ENCODE peak calls at places on chromosomes 12 and 14, in nine cellular contexts. One of them, this sample, is unnamed.

GRCh38 chr14:101761881-101762529 is 496 bp downstream of the PPP2R5C start:
- DNase-seq in IMR-90: no peak
- DNase-seq in upper lobe of right lung: peak; percentile 82
- DNase-seq in lower lobe of right lung: peak; percentile 71
- DNase-seq in SK-N-SH: peak; percentile 80
- DNase-seq in cardiac muscle cell: peak; percentile 22
- DNase-seq in MM.1S: peak; percentile 8
- DNase-seq in spleen: peak; percentile 90
- DNase-seq in K562: peak; percentile 56
- DNase-seq in this sample: peak; percentile 18

GRCh38 chr14:71070169-71070568 is 162.9 kb downstream of the PCNX1 start:
- DNase-seq in IMR-90: peak; percentile 35
- DNase-seq in upper lobe of right lung: no peak
- DNase-seq in lower lobe of right lung: no peak
- DNase-seq in SK-N-SH: no peak
- DNase-seq in cardiac muscle cell: peak; percentile 5
- DNase-seq in MM.1S: no peak
- DNase-seq in spleen: no peak
- DNase-seq in K562: no peak
- DNase-seq in this sample: no peak

GRCh38 chr12:77062846-77063461 is 2.4 kb downstream of the E2F7 start:
- DNase-seq in IMR-90: peak; percentile 87
- DNase-seq in upper lobe of right lung: no peak
- DNase-seq in lower lobe of right lung: no peak
- DNase-seq in SK-N-SH: no peak
- DNase-seq in cardiac muscle cell: peak; percentile 84
- DNase-seq in MM.1S: peak; percentile 86
- DNase-seq in spleen: no peak
- DNase-seq in K562: no peak
- DNase-seq in this sample: no peak

GRCh38 chr12:96192926-96193573 is 1.1 kb upstream of the ELK3 start:
- DNase-seq in IMR-90: no peak
- DNase-seq in upper lobe of right lung: no peak
- DNase-seq in lower lobe of right lung: no peak
- DNase-seq in SK-N-SH: no peak
- DNase-seq in cardiac muscle cell: no peak
- DNase-seq in MM.1S: no peak
- DNase-seq in spleen: no peak
- DNase-seq in K562: no peak
- DNase-seq in this sample: no peak

GRCh38 chr12:45725631-45726593 is 3.6 kb upstream of the ARID2 start:
- DNase-seq in IMR-90: peak; percentile 51
- DNase-seq in upper lobe of right lung: no peak
- DNase-seq in lower lobe of right lung: no peak
- DNase-seq in SK-N-SH: peak; percentile 42
- DNase-seq in cardiac muscle cell: peak; percentile 43
- DNase-seq in MM.1S: peak; percentile 62
- DNase-seq in spleen: peak; percentile 77
- DNase-seq in K562: peak; percentile 22
- DNase-seq in this sample: peak; percentile 32

GRCh38 chr14:74085047-74085637 is 386 bp downstream of the LIN52 start:
- DNase-seq in IMR-90: peak; percentile 55
- DNase-seq in upper lobe of right lung: no peak
- DNase-seq in lower lobe of right lung: no peak
- DNase-seq in SK-N-SH: peak; percentile 44
- DNase-seq in cardiac muscle cell: peak; percentile 21
- DNase-seq in MM.1S: peak; percentile 21
- DNase-seq in spleen: no peak
- DNase-seq in K562: peak; percentile 17
- DNase-seq in this sample: peak; percentile 12

GRCh38 chr12:52645120-52645761 is 6.8 kb downstream of the KRT2 start:
- DNase-seq in IMR-90: no peak
- DNase-seq in upper lobe of right lung: no peak
- DNase-seq in lower lobe of right lung: no peak
- DNase-seq in SK-N-SH: no peak
- DNase-seq in cardiac muscle cell: no peak
- DNase-seq in MM.1S: no peak
- DNase-seq in spleen: no peak
- DNase-seq in K562: peak; percentile 41
- DNase-seq in this sample: no peak

GRCh38 chr14:96792581-96792980 is 4.6 kb upstream of the VRK1 start:
- DNase-seq in IMR-90: no peak
- DNase-seq in upper lobe of right lung: no peak
- DNase-seq in lower lobe of right lung: no peak
- DNase-seq in SK-N-SH: no peak
- DNase-seq in cardiac muscle cell: no peak
- DNase-seq in MM.1S: no peak
- DNase-seq in spleen: no peak
- DNase-seq in K562: no peak
- DNase-seq in this sample: no peak

GRCh38 chr12:92898755-92899154 is 30.3 kb downstream of the EEA1 start:
- DNase-seq in IMR-90: peak; percentile 10
- DNase-seq in upper lobe of right lung: no peak
- DNase-seq in lower lobe of right lung: no peak
- DNase-seq in SK-N-SH: no peak
- DNase-seq in cardiac muscle cell: peak; percentile 12
- DNase-seq in MM.1S: peak; percentile 56
- DNase-seq in spleen: no peak
- DNase-seq in K562: no peak
- DNase-seq in this sample: no peak

GRCh38 chr14:104486222-104486743 is 93.3 kb upstream of the C14orf180 start:
- DNase-seq in IMR-90: no peak
- DNase-seq in upper lobe of right lung: no peak
- DNase-seq in lower lobe of right lung: no peak
- DNase-seq in SK-N-SH: no peak
- DNase-seq in cardiac muscle cell: no peak
- DNase-seq in MM.1S: no peak
- DNase-seq in spleen: no peak
- DNase-seq in K562: no peak
- DNase-seq in this sample: no peak

GRCh38 chr12:5022465-5023061 is 21.1 kb upstream of the KCNA5 start:
- DNase-seq in IMR-90: peak; percentile 36
- DNase-seq in upper lobe of right lung: no peak
- DNase-seq in lower lobe of right lung: no peak
- DNase-seq in SK-N-SH: peak; percentile 70
- DNase-seq in cardiac muscle cell: peak; percentile 55
- DNase-seq in MM.1S: peak; percentile 61
- DNase-seq in spleen: peak; percentile 82
- DNase-seq in K562: peak; percentile 67
- DNase-seq in this sample: peak; percentile 36

GRCh38 chr14:61474671-61475070 is 153.3 kb downstream of the PRKCH start:
- DNase-seq in IMR-90: no peak
- DNase-seq in upper lobe of right lung: no peak
- DNase-seq in lower lobe of right lung: no peak
- DNase-seq in SK-N-SH: no peak
- DNase-seq in cardiac muscle cell: peak; percentile 59
- DNase-seq in MM.1S: no peak
- DNase-seq in spleen: no peak
- DNase-seq in K562: no peak
- DNase-seq in this sample: no peak

GRCh38 chr12:102955926-102956737 is 1.3 kb upstream of the ASCL1 start:
- DNase-seq in IMR-90: no peak
- DNase-seq in upper lobe of right lung: no peak
- DNase-seq in lower lobe of right lung: no peak
- DNase-seq in SK-N-SH: peak; percentile 73
- DNase-seq in cardiac muscle cell: no peak
- DNase-seq in MM.1S: no peak
- DNase-seq in spleen: no peak
- DNase-seq in K562: no peak
- DNase-seq in this sample: no peak

GRCh38 chr12:89976866-89977265 is 268.2 kb upstream of the ATP2B1 start:
- DNase-seq in IMR-90: no peak
- DNase-seq in upper lobe of right lung: no peak
- DNase-seq in lower lobe of right lung: no peak
- DNase-seq in SK-N-SH: no peak
- DNase-seq in cardiac muscle cell: no peak
- DNase-seq in MM.1S: no peak
- DNase-seq in spleen: no peak
- DNase-seq in K562: no peak
- DNase-seq in this sample: no peak

GRCh38 chr14:24607635-24608492 is 1.6 kb downstream of the GZMH start:
- DNase-seq in IMR-90: no peak
- DNase-seq in upper lobe of right lung: no peak
- DNase-seq in lower lobe of right lung: no peak
- DNase-seq in SK-N-SH: no peak
- DNase-seq in cardiac muscle cell: no peak
- DNase-seq in MM.1S: no peak
- DNase-seq in spleen: no peak
- DNase-seq in K562: no peak
- DNase-seq in this sample: no peak

GRCh38 chr14:74417611-74418010 is 8.4 kb downstream of the SYNDIG1L start:
- DNase-seq in IMR-90: no peak
- DNase-seq in upper lobe of right lung: no peak
- DNase-seq in lower lobe of right lung: no peak
- DNase-seq in SK-N-SH: no peak
- DNase-seq in cardiac muscle cell: no peak
- DNase-seq in MM.1S: no peak
- DNase-seq in spleen: no peak
- DNase-seq in K562: no peak
- DNase-seq in this sample: no peak

GRCh38 chr12:54390668-54391551 is 6.4 kb upstream of the ZNF385A start:
- DNase-seq in IMR-90: no peak
- DNase-seq in upper lobe of right lung: no peak
- DNase-seq in lower lobe of right lung: no peak
- DNase-seq in SK-N-SH: peak; percentile 83
- DNase-seq in cardiac muscle cell: no peak
- DNase-seq in MM.1S: peak; percentile 61
- DNase-seq in spleen: peak; percentile 92
- DNase-seq in K562: peak; percentile 96
- DNase-seq in this sample: peak; percentile 86

GRCh38 chr12:116892318-116892717 is 11.1 kb upstream of the HRK start:
- DNase-seq in IMR-90: no peak
- DNase-seq in upper lobe of right lung: no peak
- DNase-seq in lower lobe of right lung: no peak
- DNase-seq in SK-N-SH: no peak
- DNase-seq in cardiac muscle cell: no peak
- DNase-seq in MM.1S: no peak
- DNase-seq in spleen: no peak
- DNase-seq in K562: no peak
- DNase-seq in this sample: no peak

GRCh38 chr14:92577321-92577742 is 63.8 kb downstream of the RIN3 start:
- DNase-seq in IMR-90: no peak
- DNase-seq in upper lobe of right lung: no peak
- DNase-seq in lower lobe of right lung: no peak
- DNase-seq in SK-N-SH: no peak
- DNase-seq in cardiac muscle cell: no peak
- DNase-seq in MM.1S: peak; percentile 82
- DNase-seq in spleen: peak; percentile 75
- DNase-seq in K562: no peak
- DNase-seq in this sample: no peak

GRCh38 chr12:6767592-6768384 is 1.6 kb downstream of the PTMS start:
- DNase-seq in IMR-90: peak; percentile 33
- DNase-seq in upper lobe of right lung: no peak
- DNase-seq in lower lobe of right lung: no peak
- DNase-seq in SK-N-SH: peak; percentile 46
- DNase-seq in cardiac muscle cell: peak; percentile 27
- DNase-seq in MM.1S: no peak
- DNase-seq in spleen: no peak
- DNase-seq in K562: peak; percentile 39
- DNase-seq in this sample: peak; percentile 49

GRCh38 chr12:6769681-6770080 is 2.6 kb upstream of the LAG3 start:
- DNase-seq in IMR-90: no peak
- DNase-seq in upper lobe of right lung: no peak
- DNase-seq in lower lobe of right lung: no peak
- DNase-seq in SK-N-SH: no peak
- DNase-seq in cardiac muscle cell: no peak
- DNase-seq in MM.1S: no peak
- DNase-seq in spleen: no peak
- DNase-seq in K562: no peak
- DNase-seq in this sample: no peak

GRCh38 chr12:6770094-6770493 is 2.2 kb upstream of the LAG3 start:
- DNase-seq in IMR-90: no peak
- DNase-seq in upper lobe of right lung: no peak
- DNase-seq in lower lobe of right lung: no peak
- DNase-seq in SK-N-SH: no peak
- DNase-seq in cardiac muscle cell: no peak
- DNase-seq in MM.1S: no peak
- DNase-seq in spleen: no peak
- DNase-seq in K562: no peak
- DNase-seq in this sample: no peak

GRCh38 chr12:6768385-6769002 is 2.3 kb downstream of the PTMS start:
- DNase-seq in IMR-90: peak; percentile 33
- DNase-seq in upper lobe of right lung: no peak
- DNase-seq in lower lobe of right lung: no peak
- DNase-seq in SK-N-SH: no peak
- DNase-seq in cardiac muscle cell: no peak
- DNase-seq in MM.1S: no peak
- DNase-seq in spleen: no peak
- DNase-seq in K562: no peak
- DNase-seq in this sample: peak; percentile 40

GRCh38 chr12:6769003-6769389 is 2.8 kb downstream of the PTMS start:
- DNase-seq in IMR-90: peak; percentile 29
- DNase-seq in upper lobe of right lung: no peak
- DNase-seq in lower lobe of right lung: no peak
- DNase-seq in SK-N-SH: peak; percentile 81
- DNase-seq in cardiac muscle cell: peak; percentile 52
- DNase-seq in MM.1S: no peak
- DNase-seq in spleen: no peak
- DNase-seq in K562: no peak
- DNase-seq in this sample: peak; percentile 95
- H3K4me1 ChIP-seq in IMR-90: peaks cover 22% of the 10 kb centered on the region
- H3K4me1 ChIP-seq in upper lobe of right lung: peaks cover 43% of the 10 kb centered on the region
- H3K4me1 ChIP-seq in lower lobe of right lung: peaks cover 57% of the 10 kb centered on the region
- H3K4me1 ChIP-seq in SK-N-SH: peaks cover 44% of the 10 kb centered on the region
- H3K4me1 ChIP-seq in cardiac muscle cell: peaks cover 20% of the 10 kb centered on the region
- H3K4me1 ChIP-seq in MM.1S: peaks cover 10% of the 10 kb centered on the region
- H3K4me1 ChIP-seq in spleen: peaks cover 94% of the 10 kb centered on the region
- H3K4me1 ChIP-seq in K562: peaks cover 18% of the 10 kb centered on the region
- H3K4me1 ChIP-seq in this sample: peaks cover 30% of the 10 kb centered on the region

GRCh38 chr12:118404876-118405521 is 28.6 kb downstream of the SUDS3 start:
- DNase-seq in IMR-90: peak; percentile 68
- DNase-seq in upper lobe of right lung: no peak
- DNase-seq in lower lobe of right lung: no peak
- DNase-seq in SK-N-SH: peak; percentile 44
- DNase-seq in cardiac muscle cell: peak; percentile 71
- DNase-seq in MM.1S: peak; percentile 45
- DNase-seq in spleen: no peak
- DNase-seq in K562: peak; percentile 70
- DNase-seq in this sample: peak; percentile 44
- H3K36me3 ChIP-seq in IMR-90: peaks cover 27% of the 10 kb centered on the region
- H3K36me3 ChIP-seq in upper lobe of right lung: peaks cover 74% of the 10 kb centered on the region
- H3K36me3 ChIP-seq in lower lobe of right lung: peaks cover 96% of the 10 kb centered on the region
- H3K36me3 ChIP-seq in SK-N-SH: peaks cover 69% of the 10 kb centered on the region
- H3K36me3 ChIP-seq in cardiac muscle cell: peaks cover 43% of the 10 kb centered on the region
- H3K36me3 ChIP-seq in MM.1S: no peaks in the 10 kb centered on the region
- H3K36me3 ChIP-seq in spleen: peaks cover 63% of the 10 kb centered on the region
- H3K36me3 ChIP-seq in K562: peaks cover 58% of the 10 kb centered on the region
- H3K36me3 ChIP-seq in this sample: peaks cover 36% of the 10 kb centered on the region

GRCh38 chr12:133192847-133193246 is 11.6 kb downstream of the ZNF268 start:
- DNase-seq in IMR-90: no peak
- DNase-seq in upper lobe of right lung: no peak
- DNase-seq in lower lobe of right lung: no peak
- DNase-seq in SK-N-SH: no peak
- DNase-seq in cardiac muscle cell: no peak
- DNase-seq in MM.1S: no peak
- DNase-seq in spleen: no peak
- DNase-seq in K562: no peak
- DNase-seq in this sample: no peak
- H3K9me3 ChIP-seq in IMR-90: peaks cover 69% of the 10 kb centered on the region
- H3K9me3 ChIP-seq in upper lobe of right lung: peaks cover 86% of the 10 kb centered on the region
- H3K9me3 ChIP-seq in lower lobe of right lung: peaks cover 90% of the 10 kb centered on the region
- H3K9me3 ChIP-seq in SK-N-SH: peaks cover 19% of the 10 kb centered on the region
- H3K9me3 ChIP-seq in cardiac muscle cell: peaks cover 6% of the 10 kb centered on the region
- H3K9me3 ChIP-seq in MM.1S: no peaks in the 10 kb centered on the region
- H3K9me3 ChIP-seq in spleen: peaks cover 95% of the 10 kb centered on the region
- H3K9me3 ChIP-seq in K562: peaks cover 22% of the 10 kb centered on the region
- H3K9me3 ChIP-seq in this sample: peaks cover 8% of the 10 kb centered on the region

GRCh38 chr12:55926738-55927587 is 731 bp downstream of the PYM1 start:
- DNase-seq in IMR-90: peak; percentile 91
- DNase-seq in upper lobe of right lung: peak; percentile 92
- DNase-seq in lower lobe of right lung: peak; percentile 90
- DNase-seq in SK-N-SH: peak; percentile 96
- DNase-seq in cardiac muscle cell: peak; percentile 95
- DNase-seq in MM.1S: peak; percentile 91
- DNase-seq in spleen: peak; percentile 98
- DNase-seq in K562: peak; percentile 97
- DNase-seq in this sample: peak; percentile 95
- H3K4me1 ChIP-seq in IMR-90: peaks cover 13% of the 10 kb centered on the region
- H3K4me1 ChIP-seq in upper lobe of right lung: peaks cover 38% of the 10 kb centered on the region
- H3K4me1 ChIP-seq in lower lobe of right lung: peaks cover 52% of the 10 kb centered on the region
- H3K4me1 ChIP-seq in SK-N-SH: peaks cover 21% of the 10 kb centered on the region
- H3K4me1 ChIP-seq in cardiac muscle cell: peaks cover 13% of the 10 kb centered on the region
- H3K4me1 ChIP-seq in MM.1S: peaks cover 34% of the 10 kb centered on the region
- H3K4me1 ChIP-seq in spleen: peaks cover 89% of the 10 kb centered on the region
- H3K4me1 ChIP-seq in K562: peaks cover 27% of the 10 kb centered on the region
- H3K4me1 ChIP-seq in this sample: peaks cover 26% of the 10 kb centered on the region

This sample was measured in HAP-1.